ENCODE peak calls at places on chromosomes 7 and 10, in four cellular contexts. One of them, this sample, is unnamed.

GRCh38 chr10:73060738-73061635 is 35.7 kb downstream of the P4HA1 start:
- DNase-seq in K562: peak
- DNase-seq in H1: no peak
- DNase-seq in HCT116: peak
- DNase-seq in this sample: no peak

GRCh38 chr10:69225681-69226080 is 5.5 kb downstream of the HKDC1 start:
- DNase-seq in H1: no peak
- DNase-seq in K562: no peak
- DNase-seq in HCT116: no peak
- DNase-seq in this sample: no peak

GRCh38 chr7:128459394-128459878 is 3.8 kb downstream of the HILPDA start:
- DNase-seq in HCT116: peak
- DNase-seq in K562: peak
- DNase-seq in H1: no peak
- DNase-seq in this sample: peak

GRCh38 chr7:132097550-132098134 is 478.6 kb downstream of the PLXNA4 start:
- DNase-seq in K562: no peak
- DNase-seq in H1: no peak
- DNase-seq in HCT116: no peak
- DNase-seq in this sample: no peak

GRCh38 chr7:38463277-38464224 is 167.6 kb downstream of the AMPH start:
- DNase-seq in H1: no peak
- DNase-seq in HCT116: no peak
- DNase-seq in K562: peak
- DNase-seq in this sample: peak

GRCh38 chr7:139618482-139619366 is 95.2 kb downstream of the CLEC2L start:
- DNase-seq in K562: peak
- DNase-seq in HCT116: peak
- DNase-seq in H1: no peak
- DNase-seq in this sample: no peak

GRCh38 chr7:72504057-72504456 is 91.9 kb upstream of the CALN1 start:
- DNase-seq in HCT116: no peak
- DNase-seq in K562: no peak
- DNase-seq in H1: no peak
- DNase-seq in this sample: no peak

GRCh38 chr10:79090134-79090803 is 21.5 kb downstream of the ZMIZ1 start:
- DNase-seq in H1: no peak
- DNase-seq in K562: no peak
- DNase-seq in HCT116: no peak
- DNase-seq in this sample: no peak

GRCh38 chr10:6207658-6208057 is 4.9 kb downstream of the PFKFB3 start:
- DNase-seq in H1: no peak
- DNase-seq in HCT116: no peak
- DNase-seq in K562: no peak
- DNase-seq in this sample: no peak

GRCh38 chr7:46607176-46607575 is 686.1 kb upstream of the IGFBP3 start:
- DNase-seq in H1: no peak
- DNase-seq in K562: no peak
- DNase-seq in HCT116: no peak
- DNase-seq in this sample: no peak

GRCh38 chr10:43843331-43844101 is 194.8 kb upstream of the ZNF32 start:
- DNase-seq in K562: no peak
- DNase-seq in HCT116: no peak
- DNase-seq in H1: no peak
- DNase-seq in this sample: no peak

GRCh38 chr10:77510695-77511094 is 126.9 kb downstream of the KCNMA1 start:
- DNase-seq in K562: no peak
- DNase-seq in H1: no peak
- DNase-seq in HCT116: no peak
- DNase-seq in this sample: no peak

GRCh38 chr10:77511498-77512218 is 126.0 kb downstream of the KCNMA1 start:
- DNase-seq in HCT116: no peak
- DNase-seq in K562: no peak
- DNase-seq in H1: no peak
- DNase-seq in this sample: no peak

GRCh38 chr10:77513220-77513619 is 124.4 kb downstream of the KCNMA1 start:
- DNase-seq in HCT116: no peak
- DNase-seq in K562: no peak
- DNase-seq in H1: no peak
- DNase-seq in this sample: no peak

GRCh38 chr10:77513783-77514331 is 123.8 kb downstream of the KCNMA1 start:
- DNase-seq in H1: no peak
- DNase-seq in HCT116: peak
- DNase-seq in K562: no peak
- DNase-seq in this sample: no peak

GRCh38 chr10:77512219-77512578 is 125.4 kb downstream of the KCNMA1 start:
- DNase-seq in K562: no peak
- DNase-seq in H1: no peak
- DNase-seq in HCT116: no peak
- DNase-seq in this sample: no peak
- TF ChIP-seq EGR1 in K562: no peak
- TF ChIP-seq EGR1 in H1: no peak
- TF ChIP-seq EGR1 in HCT116: no peak
- TF ChIP-seq EGR1 in this sample: no peak

DNA sequence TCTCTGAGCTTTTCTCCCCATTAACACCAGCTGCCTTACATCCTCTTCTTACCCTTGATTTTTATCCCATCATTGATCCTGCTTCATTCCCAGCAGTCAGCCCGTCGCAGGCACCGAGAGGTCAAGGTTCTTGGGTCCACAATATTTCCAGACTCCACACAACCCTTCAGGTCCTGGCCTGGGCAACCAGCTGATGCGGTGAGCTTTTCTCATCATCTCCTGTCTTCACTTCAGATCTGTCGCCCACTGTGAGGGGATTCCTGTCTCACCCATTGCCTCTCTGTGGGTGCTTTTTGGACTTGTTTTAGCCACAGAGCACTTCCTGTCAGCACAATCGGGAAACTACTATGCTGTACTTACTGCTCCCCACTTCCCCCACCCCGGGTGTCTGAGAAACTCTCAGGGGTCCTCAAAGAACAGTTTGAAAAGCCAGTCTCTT is 8.4 kb upstream of the PVRIG start:
- DNase-seq in HCT116: no peak
- DNase-seq in H1: no peak
- DNase-seq in K562: no peak
- DNase-seq in this sample: peak
- TF ChIP-seq POLR2A in HCT116: no peak
- TF ChIP-seq POLR2A in H1: no peak
- TF ChIP-seq POLR2A in K562: no peak
- TF ChIP-seq POLR2A in this sample: peak

GRCh38 chr7:157471259-157472125 is 134.7 kb downstream of the DNAJB6 start:
- DNase-seq in HCT116: no peak
- DNase-seq in K562: no peak
- DNase-seq in H1: no peak
- DNase-seq in this sample: no peak

GRCh38 chr7:157475095-157475494 is 138.3 kb downstream of the DNAJB6 start:
- DNase-seq in K562: no peak
- DNase-seq in HCT116: no peak
- DNase-seq in H1: no peak
- DNase-seq in this sample: no peak

GRCh38 chr7:157474685-157475084 is 137.9 kb downstream of the DNAJB6 start:
- DNase-seq in HCT116: peak
- DNase-seq in H1: peak
- DNase-seq in K562: peak
- DNase-seq in this sample: no peak

GRCh38 chr7:157472311-157473050 is 135.7 kb downstream of the DNAJB6 start:
- DNase-seq in HCT116: no peak
- DNase-seq in H1: no peak
- DNase-seq in K562: no peak
- DNase-seq in this sample: no peak

GRCh38 chr7:157473051-157473569 is 136.3 kb downstream of the DNAJB6 start:
- DNase-seq in HCT116: no peak
- DNase-seq in K562: no peak
- DNase-seq in H1: no peak
- DNase-seq in this sample: no peak
- TF ChIP-seq EGR1 in HCT116: no peak
- TF ChIP-seq EGR1 in K562: no peak
- TF ChIP-seq EGR1 in H1: no peak
- TF ChIP-seq EGR1 in this sample: no peak

GRCh38 chr7:101153969-101154692 is at the start of gene AP1S1:
- DNase-seq in HCT116: peak
- DNase-seq in K562: peak
- DNase-seq in H1: peak
- DNase-seq in this sample: peak
- TF ChIP-seq POLR2A in HCT116: no peak
- TF ChIP-seq POLR2A in K562: no peak
- TF ChIP-seq POLR2A in H1: no peak
- TF ChIP-seq POLR2A in this sample: peak

GRCh38 chr10:114163062-114163861 is 10.7 kb downstream of the CCDC186 start:
- DNase-seq in H1: no peak
- DNase-seq in HCT116: no peak
- DNase-seq in K562: no peak
- DNase-seq in this sample: no peak
- TF ChIP-seq EGR1 in H1: no peak
- TF ChIP-seq EGR1 in HCT116: no peak
- TF ChIP-seq EGR1 in K562: no peak
- TF ChIP-seq EGR1 in this sample: no peak

DNA sequence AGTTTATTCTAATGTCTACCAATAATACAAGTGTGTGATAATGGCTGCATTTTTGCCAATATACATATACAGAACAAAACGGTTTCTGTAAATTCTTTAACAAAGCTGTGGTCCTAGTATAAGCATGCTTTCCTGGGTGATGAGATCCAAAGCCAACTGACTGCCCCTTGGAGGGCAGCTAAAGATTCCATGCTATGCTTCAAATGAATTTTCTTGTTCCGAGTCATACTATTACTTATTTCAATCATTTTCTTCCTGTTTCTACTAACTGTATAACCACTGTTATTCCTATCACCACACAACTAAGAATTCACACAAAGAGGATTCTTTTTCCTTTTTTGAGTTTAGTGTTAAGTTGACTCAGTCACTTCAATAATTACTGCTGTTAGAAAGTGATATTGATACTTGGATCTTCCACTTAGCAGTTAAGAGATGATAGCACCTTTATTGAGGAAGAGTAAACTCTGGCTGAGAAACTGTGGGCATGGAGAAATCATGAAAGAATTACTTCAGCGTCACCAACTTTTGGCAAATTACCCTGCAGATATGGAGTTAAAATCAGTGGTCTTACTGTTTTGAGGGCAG is 197.5 kb downstream of the ARL4A start:
- DNase-seq in H1: no peak
- DNase-seq in HCT116: no peak
- DNase-seq in K562: no peak
- DNase-seq in this sample: no peak
- TF ChIP-seq POLR2A in H1: no peak
- TF ChIP-seq POLR2A in HCT116: no peak
- TF ChIP-seq POLR2A in K562: no peak
- TF ChIP-seq POLR2A in this sample: no peak

GRCh38 chr7:30998180-30998579 is 34.4 kb downstream of the GHRHR start:
- DNase-seq in K562: no peak
- DNase-seq in HCT116: no peak
- DNase-seq in H1: no peak
- DNase-seq in this sample: no peak
- TF ChIP-seq EGR1 in K562: no peak
- TF ChIP-seq EGR1 in HCT116: no peak
- TF ChIP-seq EGR1 in H1: no peak
- TF ChIP-seq EGR1 in this sample: no peak